ENCODE peak calls at places on chromosome 10, in eight cellular contexts. T is stomach, B is sigmoid colon, V is K562, R is HCT116, P is breast epithelium, A is Panc1, N is endothelial cell of umbilical vein. C is an unnamed sample.

GRCh38 chr10:4763960-4764428 is 62.0 kb upstream of the AKR1E2 start:
- DNase-seq in V (no peak), A (peak; percentile 46), R (no peak), B (no peak), P (no peak), T (no peak), N (peak; percentile 76), C (no peak)

GRCh38 chr10:61465807-61466425 is 12.7 kb upstream of the TMEM26 start:
- DNase-seq in R (no peak), V (peak; percentile 68), T (no peak), A (no peak), B (no peak), P (no peak), N (no peak), C (no peak)

GRCh38 chr10:49363309-49364031 is 32.4 kb downstream of the DRGX start:
- DNase-seq in A (no peak), V (no peak), N (no peak), T (no peak), R (no peak), B (peak; percentile 44), P (no peak), C (no peak)

GRCh38 chr10:59965899-59966650 is 59.7 kb upstream of the CCDC6 start:
- DNase-seq in T (no peak), R (no peak), N (no peak), V (peak; percentile 47), P (no peak), B (no peak), A (no peak), C (no peak)

GRCh38 chr10:43209651-43210141 is 57.2 kb downstream of the RASGEF1A start:
- DNase-seq in R (no peak), P (peak; percentile 46), B (peak; percentile 58), N (no peak), T (no peak), V (no peak), A (no peak), C (peak; percentile 72)

GRCh38 chr10:104350146-104350635 is 3.4 kb upstream of the CFAP58 start:
- DNase-seq in P (no peak), N (peak; percentile 79), B (no peak), R (peak; percentile 70), T (no peak), A (no peak), V (peak; percentile 73), C (no peak)

GRCh38 chr10:84333864-84334451 is 5.6 kb downstream of the CCSER2 start:
- DNase-seq in P (no peak), N (no peak), R (no peak), A (no peak), V (peak; percentile 61), T (no peak), B (no peak), C (no peak)

GRCh38 chr10:88312855-88313254 is 270.3 kb downstream of the RNLS start:
- DNase-seq in N (no peak), V (no peak), T (no peak), B (no peak), P (no peak), R (no peak), A (no peak), C (no peak)

GRCh38 chr10:86252051-86252450 is 114.5 kb downstream of the GRID1 start:
- DNase-seq in B (no peak), N (no peak), T (peak; percentile 1), P (no peak), A (no peak), R (no peak), V (no peak), C (no peak)

GRCh38 chr10:50506861-50507573 is 116.7 kb downstream of the SGMS1 start:
- DNase-seq in A (no peak), B (no peak), R (no peak), V (no peak), N (no peak), T (no peak), P (no peak), C (no peak)

GRCh38 chr10:50510517-50511473 is 113.0 kb downstream of the SGMS1 start:
- DNase-seq in A (no peak), N (no peak), V (no peak), T (no peak), R (no peak), B (no peak), P (no peak), C (no peak)

GRCh38 chr10:50511512-50512213 is 112.1 kb downstream of the SGMS1 start:
- DNase-seq in P (no peak), T (no peak), A (no peak), N (peak; percentile 3), B (no peak), V (peak; percentile 40), R (peak; percentile 47), C (no peak)

GRCh38 chr10:50512214-50512595 is 111.6 kb downstream of the SGMS1 start:
- DNase-seq in B (no peak), R (no peak), A (no peak), T (no peak), N (no peak), V (no peak), P (no peak), C (no peak)

GRCh38 chr10:50508315-50509051 is 115.3 kb downstream of the SGMS1 start:
- DNase-seq in A (no peak), T (no peak), B (no peak), P (no peak), R (no peak), N (no peak), V (no peak), C (no peak)
- TF ChIP-seq POLR2AphosphoS5 in A (no peak), T (peak; percentile 47), B (no peak), P (no peak), R (no peak), N (no peak), V (no peak), C (no peak)

GRCh38 chr10:79238606-79239005 is 108.7 kb upstream of the PPIF start:
- DNase-seq in B (no peak), T (no peak), N (no peak), P (no peak), R (no peak), V (no peak), A (no peak), C (no peak)
- H3K27ac ChIP-seq in B (peak overlapping the region; percentile 93), T (peak overlapping the region; percentile 68), N (no peak overlapping the region), P (peak overlapping the region; percentile 85), R (no peak overlapping the region), V (no peak overlapping the region), A (no peak overlapping the region), C (peak overlapping the region; percentile 61)

DNA sequence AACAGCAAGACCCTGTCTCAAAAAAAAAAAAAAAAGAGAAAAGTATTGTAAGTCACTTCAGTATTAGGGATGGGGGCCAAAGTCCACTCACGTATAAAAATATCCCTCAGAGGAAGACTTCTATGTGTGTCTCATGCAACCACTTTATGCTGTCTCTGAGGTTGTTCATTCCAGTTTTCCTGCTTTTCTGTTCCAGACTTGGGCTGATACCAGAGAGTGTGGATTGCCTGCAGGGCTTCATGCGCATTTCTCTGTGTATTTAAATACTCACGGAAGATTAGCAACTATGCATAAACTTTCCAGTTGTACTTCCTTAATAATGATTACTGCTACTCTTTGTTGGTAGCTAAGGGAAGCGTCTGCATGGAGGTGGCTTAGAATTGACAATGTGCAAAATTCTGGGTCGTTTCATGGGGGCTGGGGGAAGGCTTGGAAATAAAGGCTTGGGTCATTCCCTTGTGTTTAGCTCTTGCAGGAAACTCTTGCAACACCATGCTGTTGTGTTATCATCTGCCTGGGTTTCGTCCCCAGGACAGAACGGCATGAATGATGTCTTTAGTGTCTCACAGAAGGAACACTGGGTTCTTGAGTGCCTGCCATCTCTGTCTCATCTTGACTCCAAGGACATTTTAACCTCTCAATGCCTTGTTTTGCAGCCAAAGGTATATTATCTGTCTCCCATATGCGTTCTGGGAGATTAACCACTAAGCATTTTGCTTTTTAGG is 54.2 kb downstream of the KIAA1217 start:
- DNase-seq in T (no peak), P (no peak), A (no peak), N (no peak), B (no peak), V (no peak), R (no peak), C (no peak)
- TF ChIP-seq POLR2AphosphoS5 in T (peak; percentile 33), P (peak; percentile 60), A (no peak), N (no peak), B (peak; percentile 85), V (no peak), R (no peak), C (peak; percentile 52)

GRCh38 chr10:120490288-120490687 is 33.3 kb downstream of the PLPP4 start:
- DNase-seq in P (no peak), B (no peak), N (no peak), V (no peak), T (no peak), A (no peak), R (no peak), C (no peak)

GRCh38 chr10:120493411-120494312 is 36.6 kb downstream of the PLPP4 start:
- DNase-seq in B (no peak), T (no peak), R (no peak), V (no peak), A (no peak), P (no peak), N (no peak), C (no peak)

GRCh38 chr10:120492366-120492765 is 35.3 kb downstream of the PLPP4 start:
- DNase-seq in B (no peak), V (no peak), A (no peak), N (peak; percentile 58), T (no peak), R (no peak), P (no peak), C (no peak)

GRCh38 chr10:120494313-120494710 is 37.3 kb downstream of the PLPP4 start:
- DNase-seq in N (no peak), R (no peak), T (no peak), P (no peak), V (no peak), B (no peak), A (no peak), C (no peak)

GRCh38 chr10:120495226-120495625 is 38.2 kb downstream of the PLPP4 start:
- DNase-seq in A (no peak), T (no peak), V (no peak), B (no peak), P (no peak), N (peak; percentile 18), R (no peak), C (no peak)
- H3K27ac ChIP-seq in A (no peak overlapping the region), T (no peak overlapping the region), V (no peak overlapping the region), B (no peak overlapping the region), P (no peak overlapping the region), N (no peak overlapping the region), R (no peak overlapping the region), C (no peak overlapping the region)

DNA sequence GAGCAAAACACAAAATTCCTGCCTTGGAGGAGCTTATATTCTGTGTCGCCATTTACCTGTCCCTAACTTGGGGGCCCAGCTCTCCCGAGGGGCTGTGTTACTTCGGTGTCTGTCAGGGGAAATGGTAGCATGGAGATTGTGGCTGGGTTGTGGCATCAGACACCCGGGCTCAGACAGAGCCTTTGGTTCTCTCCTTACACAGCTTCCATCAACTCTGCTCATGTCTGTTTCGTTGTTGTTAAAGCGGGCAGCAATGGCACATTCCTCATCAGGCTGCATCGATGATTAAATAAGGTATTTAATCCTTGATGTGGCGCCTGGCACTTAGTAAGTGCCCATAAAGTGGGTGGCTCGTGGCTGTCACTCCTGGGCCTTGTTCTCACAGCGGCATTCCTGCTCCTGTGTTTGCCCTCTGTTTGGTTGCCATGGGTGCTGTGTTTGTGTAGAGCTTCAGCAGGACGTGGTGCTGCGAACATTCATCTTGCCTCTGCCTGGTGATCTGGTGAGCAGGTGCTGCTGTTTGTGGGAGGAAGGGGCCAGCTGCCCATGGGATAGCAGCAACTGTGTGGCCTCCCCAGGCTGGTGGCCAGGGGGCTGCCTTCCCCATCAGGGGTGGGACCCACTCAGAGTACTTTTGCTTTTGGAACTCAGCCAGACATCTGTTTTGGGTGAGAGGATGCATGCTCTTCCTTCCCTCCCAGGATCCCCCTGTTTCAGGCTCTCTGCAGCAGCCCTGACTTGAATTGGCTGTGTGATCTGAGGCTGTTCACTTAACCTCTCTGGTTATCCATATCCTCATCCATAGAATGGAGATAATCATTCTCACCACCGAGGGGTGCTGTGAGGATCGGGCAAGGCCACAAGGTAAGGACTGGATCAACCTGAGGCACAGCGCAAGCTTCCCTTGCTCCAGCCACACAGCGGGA is 207.2 kb upstream of the SVIL start:
- DNase-seq in A (no peak), B (peak; percentile 96), P (peak; percentile 60), R (no peak), T (peak; percentile 54), N (peak; percentile 43), V (no peak), C (no peak)
- TF ChIP-seq POLR2AphosphoS5 in A (no peak), B (peak; percentile 93), P (no peak), R (no peak), T (peak; percentile 62), N (no peak), V (no peak), C (no peak)

C was measured in spleen.